ENCODE peak calls at places on chromosomes 7 and 10, in seven cellular contexts. W, E, H, I, X, Q and K are unnamed samples.
A peak's percentile ranks its signal among the peaks of the same experiment; 100 is the strongest.

GRCh38 chr10:124614003-124614659 is 130.0 kb downstream of the FAM53B start:
- DNase-seq in I (no peak), Q (no peak), E (peak; percentile 47), H (no peak), X (no peak), W (no peak), K (no peak)

GRCh38 chr7:88223265-88223664 is 3.4 kb upstream of the SRI start:
- DNase-seq in W (no peak), Q (no peak), H (no peak), E (no peak), I (no peak), X (no peak), K (no peak)

GRCh38 chr10:88693392-88694020 is 12.5 kb upstream of the LIPK start:
- DNase-seq in Q (no peak), W (no peak), X (no peak), E (no peak), I (peak; percentile 39), H (peak; percentile 4), K (no peak)

GRCh38 chr10:77943086-77943901 is 16.7 kb upstream of the DLG5 start:
- DNase-seq in W (no peak), I (peak; percentile 89), H (no peak), E (no peak), X (no peak), Q (no peak), K (no peak)

GRCh38 chr10:43983856-43984271 is 335.2 kb upstream of the ZNF32 start:
- DNase-seq in E (no peak), H (no peak), I (no peak), X (no peak), Q (no peak), W (no peak), K (no peak)

GRCh38 chr7:137990251-137990901 is 11.5 kb downstream of the CREB3L2 start:
- DNase-seq in X (no peak), Q (no peak), I (peak; percentile 92), E (no peak), H (no peak), W (no peak), K (no peak)

GRCh38 chr10:96906864-96907263 is 74.8 kb downstream of the LCOR start:
- DNase-seq in E (no peak), H (no peak), W (no peak), Q (no peak), X (no peak), I (no peak), K (no peak)

GRCh38 chr7:1924185-1924817 is 254.2 kb downstream of the ELFN1 start:
- DNase-seq in E (no peak), W (no peak), H (no peak), X (no peak), Q (no peak), I (no peak), K (no peak)

GRCh38 chr10:51000976-51001375 is 73.3 kb upstream of the PRKG1 start:
- DNase-seq in I (peak; percentile 76), X (no peak), Q (no peak), W (no peak), E (no peak), H (no peak), K (no peak)

GRCh38 chr7:122518488-122518887 is 180.4 kb downstream of the RNF133 start:
- DNase-seq in I (no peak), X (no peak), H (no peak), W (no peak), E (no peak), Q (no peak), K (no peak)

GRCh38 chr7:115749924-115750323 is 280.6 kb downstream of the TFEC start:
- DNase-seq in I (no peak), Q (peak; percentile 79), H (no peak), W (no peak), X (peak; percentile 79), E (no peak), K (no peak)

GRCh38 chr7:6833636-6834035 is 7.6 kb upstream of the CCZ1B start:
- DNase-seq in X (no peak), Q (no peak), E (no peak), H (no peak), I (no peak), W (no peak), K (no peak)

GRCh38 chr7:31100445-31100844 is 48.3 kb downstream of the ADCYAP1R1 start:
- DNase-seq in Q (no peak), I (peak; percentile 62), E (no peak), W (no peak), H (no peak), X (no peak), K (no peak)

GRCh38 chr10:71383972-71384687 is 12.6 kb upstream of the CDH23 start:
- DNase-seq in W (peak; percentile 73), I (peak; percentile 53), H (peak; percentile 90), X (peak; percentile 88), E (peak; percentile 49), Q (peak; percentile 79), K (peak; percentile 67)

GRCh38 chr7:142036384-142036783 is 40.7 kb downstream of the MGAM start:
- DNase-seq in Q (no peak), H (no peak), X (no peak), I (no peak), E (no peak), W (no peak), K (no peak)

GRCh38 chr7:91883676-91884362 is 3.3 kb upstream of the MTERF1 start:
- DNase-seq in E (no peak), W (no peak), Q (peak; percentile 44), X (no peak), I (no peak), H (no peak), K (no peak)

GRCh38 chr10:48773580-48773979 is 88.9 kb downstream of the WDFY4 start:
- DNase-seq in X (no peak), H (no peak), E (no peak), Q (no peak), I (no peak), W (no peak), K (no peak)

GRCh38 chr7:78576196-78576595 is 777.6 kb downstream of the PHTF2 start:
- DNase-seq in H (no peak), Q (no peak), X (no peak), E (no peak), I (peak; percentile 56), W (no peak), K (no peak)

GRCh38 chr7:148962823-148963582 is 65.3 kb downstream of the PDIA4 start:
- DNase-seq in H (peak; percentile 61), E (peak; percentile 82), W (peak; percentile 62), Q (peak; percentile 68), I (peak; percentile 82), X (peak; percentile 76), K (peak; percentile 50)

GRCh38 chr10:78977761-78978305 is 90.9 kb upstream of the ZMIZ1 start:
- DNase-seq in X (peak; percentile 78), E (no peak), I (peak; percentile 92), W (no peak), Q (peak; percentile 62), H (no peak), K (no peak)

GRCh38 chr7:24152356-24152755 is 131.6 kb upstream of the NPY start:
- DNase-seq in E (no peak), W (no peak), I (peak; percentile 5), Q (no peak), H (no peak), X (no peak), K (no peak)

GRCh38 chr7:151244871-151245346 is 3.6 kb downstream of the SMARCD3 start:
- DNase-seq in E (no peak), W (no peak), I (no peak), H (no peak), Q (peak; percentile 26), X (no peak), K (no peak)

GRCh38 chr7:80851896-80852476 is 66.9 kb downstream of the SEMA3C start:
- DNase-seq in I (peak; percentile 66), E (no peak), X (no peak), Q (no peak), H (no peak), W (no peak), K (no peak)

GRCh38 chr7:98811299-98811698 is 58.5 kb downstream of the TMEM130 start:
- DNase-seq in H (no peak), X (no peak), I (no peak), Q (no peak), E (no peak), W (no peak), K (no peak)

GRCh38 chr7:37016073-37016878 is 292.0 kb upstream of the AOAH start:
- DNase-seq in Q (no peak), H (no peak), W (no peak), I (no peak), X (no peak), E (no peak), K (no peak)

GRCh38 chr7:37011151-37011890 is 287.0 kb upstream of the AOAH start:
- DNase-seq in Q (no peak), I (no peak), H (no peak), X (no peak), E (no peak), W (no peak), K (no peak)

GRCh38 chr7:37018954-37019353 is 294.7 kb upstream of the AOAH start:
- DNase-seq in X (no peak), E (no peak), I (no peak), H (no peak), Q (no peak), W (no peak), K (no peak)

GRCh38 chr7:37015353-37016034 is 291.2 kb upstream of the AOAH start:
- DNase-seq in X (no peak), I (no peak), Q (no peak), H (no peak), E (no peak), W (no peak), K (no peak)
- H3K9me3 ChIP-seq in X (no peaks in the 10 kb centered on the region), I (no peaks in the 10 kb centered on the region), Q (no peaks in the 10 kb centered on the region), H (no peaks in the 10 kb centered on the region), E (no peaks in the 10 kb centered on the region), W (peaks cover 8% of the 10 kb centered on the region), K (no peaks in the 10 kb centered on the region)

DNA sequence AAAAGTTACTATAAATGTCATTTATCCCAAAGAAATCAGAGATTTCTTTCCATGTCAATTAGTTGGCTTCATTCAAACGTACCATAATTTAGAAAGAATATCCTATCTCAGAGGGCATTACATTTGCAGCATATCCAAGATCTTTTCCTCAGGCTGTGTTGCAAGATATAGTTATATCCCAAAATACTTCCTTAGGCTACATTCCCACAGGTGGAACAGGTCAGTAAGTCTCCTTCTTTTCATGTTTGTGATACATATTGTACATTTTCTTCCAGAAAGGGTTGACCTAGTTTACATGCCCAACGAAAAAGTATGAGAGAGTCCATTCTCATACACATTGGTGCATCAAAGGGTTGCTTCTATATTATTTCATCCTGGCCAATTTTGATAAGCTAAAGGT is 26.9 kb upstream of the VWA2 start:
- DNase-seq in Q (no peak), X (no peak), H (no peak), W (no peak), E (no peak), I (no peak), K (no peak)
- H3K27me3 ChIP-seq in Q (no peaks in the 10 kb centered on the region), X (no peaks in the 10 kb centered on the region), H (no peaks in the 10 kb centered on the region), W (no peaks in the 10 kb centered on the region), E (peaks cover 17% of the 10 kb centered on the region), I (peaks cover 40% of the 10 kb centered on the region), K (no peaks in the 10 kb centered on the region)

GRCh38 chr10:116849271-116850057 is at the start of gene ENO4:
- DNase-seq in W (peak; percentile 68), I (peak; percentile 90), Q (peak; percentile 88), H (no peak), E (peak; percentile 30), X (peak; percentile 93), K (no peak)
- H3K9me3 ChIP-seq in W (no peaks in the 10 kb centered on the region), I (no peaks in the 10 kb centered on the region), Q (no peaks in the 10 kb centered on the region), H (no peaks in the 10 kb centered on the region), E (no peaks in the 10 kb centered on the region), X (no peaks in the 10 kb centered on the region), K (no peaks in the 10 kb centered on the region)

DNA sequence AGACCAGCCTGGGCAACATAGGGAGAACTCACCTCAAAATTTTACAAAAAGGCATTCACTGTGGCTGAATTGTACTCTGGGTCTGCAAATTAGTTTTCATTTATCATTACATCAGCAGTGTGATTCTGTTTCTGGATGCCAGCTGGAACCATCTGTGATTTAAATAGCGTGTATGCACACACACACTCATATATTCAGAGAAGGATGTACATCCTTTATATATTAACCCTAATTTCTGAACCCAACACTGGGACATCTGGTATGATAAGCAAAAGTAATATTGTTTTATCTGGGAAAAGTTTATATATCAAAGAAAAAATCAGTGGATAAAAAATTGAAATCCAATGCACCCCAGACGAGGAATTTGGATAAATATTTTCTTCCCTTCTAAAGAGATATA is 33.8 kb upstream of the LYZL1 start:
- DNase-seq in H (no peak), Q (no peak), X (no peak), E (no peak), W (no peak), I (no peak), K (no peak)
- H3K27me3 ChIP-seq in H (no peaks in the 10 kb centered on the region), Q (peaks cover 7% of the 10 kb centered on the region), X (no peaks in the 10 kb centered on the region), E (peaks cover 4% of the 10 kb centered on the region), W (peaks cover 3% of the 10 kb centered on the region), I (peaks cover 65% of the 10 kb centered on the region), K (peaks cover 3% of the 10 kb centered on the region)